ENCODE peak calls at places on chromosomes 7 and 10, in ten cellular contexts. L is mucosa of descending colon, E is H1, T is colonic mucosa, A is transverse colon, W is heart left ventricle, O is Caco-2, S is H9, C is pancreas, V is ovary. G is an unnamed sample. For H3K4me1, the result is how much of the 10 kb centered on the place peaks cover.

GRCh38 chr7:120028636-120029035 is 244.3 kb upstream of the KCND2 start:
- DNase-seq in L (no peak), E (no peak), T (no peak), A (no peak), W (no peak), O (no peak), S (no peak), C (no peak), V (no peak), G (no peak)

GRCh38 chr7:29958667-29959358 is 30.8 kb downstream of the SCRN1 start:
- DNase-seq in L (no peak), E (no peak), T (no peak), A (no peak), W (no peak), O (no peak), S (no peak), C (no peak), V (no peak), G (no peak)

GRCh38 chr7:150340024-150340749 is 1.2 kb downstream of the RARRES2 start:
- DNase-seq in L (peak), E (no peak), T (peak), A (peak), W (no peak), O (no peak), S (no peak), C (peak), V (peak), G (no peak)

GRCh38 chr10:121596668-121597503 is 1.4 kb downstream of the FGFR2 start:
- DNase-seq in L (peak), E (peak), T (peak), A (peak), W (no peak), O (peak), S (peak), C (peak), V (peak), G (peak)

GRCh38 chr10:120503695-120504094 is 46.7 kb downstream of the PLPP4 start:
- DNase-seq in L (no peak), E (no peak), T (no peak), A (no peak), W (no peak), O (no peak), S (no peak), C (no peak), V (no peak), G (no peak)

GRCh38 chr7:69739906-69740545 is 141.8 kb downstream of the AUTS2 start:
- DNase-seq in L (no peak), E (no peak), T (no peak), A (peak), W (peak), O (no peak), S (no peak), C (no peak), V (no peak), G (no peak)

GRCh38 chr10:30862486-30862885 is 169.2 kb downstream of the ZNF438 start:
- DNase-seq in L (no peak), E (no peak), T (no peak), A (no peak), W (no peak), O (no peak), S (no peak), C (no peak), V (no peak), G (no peak)

GRCh38 chr7:140686921-140687320 is 9.6 kb upstream of the NDUFB2 start:
- DNase-seq in L (no peak), E (no peak), T (no peak), A (no peak), W (no peak), O (no peak), S (no peak), C (no peak), V (no peak), G (no peak)

GRCh38 chr7:97757824-97758223 is 25.9 kb downstream of the TAC1 start:
- DNase-seq in L (no peak), E (no peak), T (no peak), A (no peak), W (no peak), O (no peak), S (no peak), C (no peak), V (no peak), G (no peak)

GRCh38 chr10:58457761-58458616 is 54.7 kb upstream of the BICC1 start:
- DNase-seq in L (no peak), E (no peak), T (peak), A (peak), W (peak), O (no peak), S (no peak), C (no peak), V (peak), G (no peak)

GRCh38 chr10:3119796-3120459 is 52.6 kb downstream of the PFKP start:
- DNase-seq in L (no peak), E (no peak), T (no peak), A (no peak), W (peak), O (peak), S (no peak), C (no peak), V (no peak), G (no peak)

GRCh38 chr10:97203220-97203619 is 17.5 kb upstream of the SLIT1 start:
- DNase-seq in L (no peak), E (no peak), T (no peak), A (no peak), W (no peak), O (no peak), S (no peak), C (no peak), V (no peak), G (no peak)

GRCh38 chr10:122590158-122590557 is 29.6 kb downstream of the DMBT1 start:
- DNase-seq in L (no peak), E (no peak), T (no peak), A (no peak), W (no peak), O (no peak), S (no peak), C (no peak), V (no peak), G (no peak)

GRCh38 chr10:124521429-124521871 is 59.8 kb downstream of the LHPP start:
- DNase-seq in L (no peak), E (no peak), T (no peak), A (no peak), W (no peak), O (no peak), S (no peak), C (peak), V (no peak), G (no peak)

GRCh38 chr7:155729847-155730246 is 82.4 kb downstream of the SHH start:
- DNase-seq in L (no peak), E (no peak), T (peak), A (peak), W (peak), O (no peak), S (no peak), C (peak), V (no peak), G (no peak)

GRCh38 chr7:27423290-27423689 is 180.7 kb downstream of the EVX1 start:
- DNase-seq in L (peak), E (no peak), T (peak), A (peak), W (no peak), O (no peak), S (no peak), C (no peak), V (no peak), G (no peak)

GRCh38 chr7:131591674-131592328 is 35.4 kb upstream of the PODXL start:
- DNase-seq in L (no peak), E (no peak), T (no peak), A (no peak), W (no peak), O (no peak), S (no peak), C (no peak), V (no peak), G (no peak)

GRCh38 chr7:32680259-32681173 is 185.2 kb downstream of the AVL9 start:
- DNase-seq in L (no peak), E (no peak), T (peak), A (peak), W (no peak), O (peak), S (peak), C (no peak), V (no peak), G (no peak)

GRCh38 chr10:66834802-66835201 is 91.0 kb upstream of the LRRTM3 start:
- DNase-seq in L (no peak), E (no peak), T (no peak), A (no peak), W (no peak), O (no peak), S (no peak), C (no peak), V (no peak), G (no peak)

GRCh38 chr7:47231627-47232026 is 350.3 kb downstream of the TNS3 start:
- DNase-seq in L (no peak), E (no peak), T (no peak), A (no peak), W (no peak), O (no peak), S (no peak), C (no peak), V (no peak), G (no peak)

GRCh38 chr7:148732862-148733261 is 34.2 kb downstream of the CUL1 start:
- DNase-seq in L (no peak), E (no peak), T (no peak), A (no peak), W (no peak), O (no peak), S (no peak), C (no peak), V (no peak), G (no peak)

GRCh38 chr10:133358162-133358919 is 522 bp upstream of the FUOM start:
- DNase-seq in L (peak), E (peak), T (no peak), A (no peak), W (peak), O (no peak), S (no peak), C (peak), V (peak), G (no peak)

DNA sequence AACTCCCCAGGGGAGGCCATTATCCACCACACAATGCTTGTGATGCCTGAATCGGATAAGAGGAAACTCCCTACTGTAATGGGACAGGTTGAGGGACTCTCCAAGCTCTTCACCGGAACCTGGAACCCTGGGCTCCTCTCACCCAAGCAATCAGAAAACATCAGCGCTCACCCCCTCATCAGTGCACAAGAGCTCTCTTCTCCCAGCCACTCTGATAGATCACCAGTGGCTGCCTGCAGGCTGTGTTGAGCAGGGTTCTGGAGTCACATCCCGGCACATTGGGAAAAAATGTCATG is 153.5 kb upstream of the ZMIZ1 start:
- DNase-seq in L (no peak), E (no peak), T (no peak), A (no peak), W (no peak), O (no peak), S (no peak), C (no peak), V (no peak), G (no peak)
- H3K4me1 ChIP-seq in L (under half), E (under half), T (under half), A (under half), W (under half), O (under half), S (under half), C (under half), V (under half), G (under half)

GRCh38 chr10:21513035-21513434 is 12.4 kb downstream of the SKIDA1 start:
- DNase-seq in L (no peak), E (no peak), T (no peak), A (no peak), W (no peak), O (no peak), S (no peak), C (no peak), V (no peak), G (no peak)
- H3K4me1 ChIP-seq in L (under half), E (under half), T (under half), A (under half), W (under half), O (under half), S (under half), C (under half), V (under half), G (under half)

GRCh38 chr10:34702093-34702952 is 112.8 kb downstream of the PARD3 start:
- DNase-seq in L (no peak), E (no peak), T (no peak), A (no peak), W (no peak), O (no peak), S (no peak), C (no peak), V (no peak), G (no peak)

GRCh38 chr10:34698979-34699378 is 116.1 kb downstream of the PARD3 start:
- DNase-seq in L (no peak), E (no peak), T (no peak), A (no peak), W (no peak), O (no peak), S (no peak), C (peak), V (no peak), G (no peak)

GRCh38 chr10:34702982-34703381 is 112.1 kb downstream of the PARD3 start:
- DNase-seq in L (no peak), E (no peak), T (no peak), A (no peak), W (no peak), O (no peak), S (no peak), C (no peak), V (no peak), G (no peak)

GRCh38 chr10:34699904-34700303 is 115.2 kb downstream of the PARD3 start:
- DNase-seq in L (no peak), E (no peak), T (no peak), A (no peak), W (no peak), O (no peak), S (no peak), C (no peak), V (no peak), G (no peak)

GRCh38 chr10:34701194-34701593 is 113.9 kb downstream of the PARD3 start:
- DNase-seq in L (no peak), E (no peak), T (no peak), A (no peak), W (no peak), O (no peak), S (no peak), C (no peak), V (no peak), G (no peak)
- H3K4me1 ChIP-seq in L (under half), E (under half), T (under half), A (under half), W (half or more), O (under half), S (under half), C (under half), V (under half), G (under half)

GRCh38 chr7:16754869-16755317 is 1.3 kb downstream of the TSPAN13 start:
- DNase-seq in L (no peak), E (no peak), T (peak), A (no peak), W (no peak), O (peak), S (no peak), C (no peak), V (no peak), G (no peak)
- H3K4me1 ChIP-seq in L (under half), E (under half), T (under half), A (under half), W (under half), O (under half), S (under half), C (under half), V (under half), G (under half)

GRCh38 chr7:22123139-22123538 is 177.4 kb upstream of the CDCA7L start:
- DNase-seq in L (no peak), E (peak), T (no peak), A (no peak), W (peak), O (no peak), S (no peak), C (no peak), V (no peak), G (peak)
- H3K4me1 ChIP-seq in L (under half), E (under half), T (under half), A (under half), W (under half), O (under half), S (under half), C (under half), V (under half), G (under half)

DNA sequence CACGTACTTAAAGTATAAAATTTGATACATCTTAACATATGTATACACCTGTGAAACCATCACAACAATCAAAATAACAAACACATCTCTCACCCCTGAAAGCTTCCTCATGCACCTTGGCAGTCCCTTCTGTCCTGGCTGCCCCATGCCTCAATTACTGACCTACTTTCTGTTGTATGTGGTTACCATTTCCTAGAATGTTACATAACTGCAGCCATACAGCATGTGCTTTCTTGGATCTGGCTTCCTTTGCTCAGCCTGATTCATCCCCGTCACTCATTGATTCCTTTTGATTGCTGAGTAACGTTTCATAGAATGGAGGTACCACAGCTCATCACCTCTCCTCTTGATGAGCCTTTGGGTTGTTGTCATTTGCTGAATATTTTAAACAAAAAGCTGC is 165.3 kb downstream of the CELF2 start:
- DNase-seq in L (no peak), E (no peak), T (no peak), A (no peak), W (no peak), O (no peak), S (no peak), C (no peak), V (no peak), G (no peak)
- H3K4me1 ChIP-seq in L (under half), E (under half), T (under half), A (under half), W (half or more), O (under half), S (under half), C (under half), V (under half), G (under half)

GRCh38 chr7:43844257-43844656 is 25.1 kb downstream of the MRPS24 start:
- DNase-seq in L (no peak), E (no peak), T (no peak), A (no peak), W (no peak), O (no peak), S (no peak), C (no peak), V (no peak), G (no peak)

GRCh38 chr7:43844662-43845061 is 24.7 kb downstream of the MRPS24 start:
- DNase-seq in L (no peak), E (no peak), T (no peak), A (no peak), W (no peak), O (no peak), S (no peak), C (no peak), V (no peak), G (no peak)

GRCh38 chr7:43850348-43851116 is 18.8 kb downstream of the MRPS24 start:
- DNase-seq in L (no peak), E (no peak), T (no peak), A (no peak), W (no peak), O (no peak), S (no peak), C (no peak), V (no peak), G (no peak)

GRCh38 chr7:43849069-43849468 is 20.2 kb downstream of the MRPS24 start:
- DNase-seq in L (no peak), E (no peak), T (no peak), A (no peak), W (no peak), O (no peak), S (no peak), C (no peak), V (no peak), G (no peak)

DNA sequence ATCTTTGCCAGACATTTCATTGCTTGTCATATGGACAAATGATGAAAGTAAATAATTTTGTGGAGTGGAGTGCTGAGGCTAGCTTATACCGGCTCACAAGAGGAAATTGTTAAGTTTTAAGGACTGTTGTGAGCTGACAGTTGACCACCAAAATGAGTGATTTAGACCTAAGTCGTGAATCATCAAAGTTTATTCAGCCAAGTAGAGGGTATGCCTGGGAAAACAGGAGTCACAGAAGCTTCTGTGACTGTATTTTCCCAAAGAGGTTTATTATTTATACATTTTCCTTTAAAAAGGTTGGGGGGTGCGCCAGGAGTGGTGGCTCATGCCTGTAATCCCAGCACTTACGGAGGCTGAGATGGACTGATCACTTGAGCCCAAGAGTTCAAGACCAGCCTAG is 21.8 kb downstream of the MRPS24 start:
- DNase-seq in L (no peak), E (no peak), T (no peak), A (no peak), W (no peak), O (no peak), S (no peak), C (no peak), V (no peak), G (no peak)
- H3K4me1 ChIP-seq in L (under half), E (under half), T (under half), A (under half), W (under half), O (under half), S (under half), C (under half), V (under half), G (under half)

DNA sequence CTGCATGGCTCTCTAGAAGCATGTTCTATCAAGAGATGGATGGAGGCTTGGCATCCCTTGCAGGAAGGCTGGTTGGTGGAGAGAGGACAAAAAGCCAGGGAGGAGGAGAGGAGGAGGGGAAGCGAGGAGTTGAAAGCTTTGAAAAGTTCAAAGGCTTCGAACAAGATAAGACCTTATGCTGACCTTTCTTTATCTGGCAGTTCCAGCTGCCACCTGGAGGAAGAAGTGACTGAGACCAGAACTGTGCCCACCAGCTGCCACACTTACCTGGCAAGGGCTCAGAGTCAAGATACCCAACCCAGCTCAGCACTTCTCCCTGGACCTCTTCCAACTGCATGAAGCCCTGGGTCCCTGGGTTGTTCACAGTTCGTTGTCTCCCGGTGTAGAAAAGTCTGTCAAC is 14.8 kb downstream of the CCL24 start:
- DNase-seq in L (no peak), E (no peak), T (peak), A (peak), W (no peak), O (peak), S (no peak), C (peak), V (no peak), G (no peak)
- H3K4me1 ChIP-seq in L (under half), E (under half), T (under half), A (under half), W (under half), O (under half), S (under half), C (under half), V (under half), G (under half)